ENCODE peak calls at places on chromosomes 7 and 10, in ten cellular contexts. One of them, this sample, is unnamed.

GRCh38 chr7:127920787-127921438 is 110.3 kb downstream of the LRRC4 start:
- DNase-seq in GDM1: no peak
- DNase-seq in GM04503: no peak
- DNase-seq in NCI-H2081: no peak
- DNase-seq in RPMI7951: no peak
- DNase-seq in stimulated activated CD4-positive, alpha-beta T cell treated with anti-CD3 and anti-CD28 coated beads, Interleukin-4, amount 100 ng/mL, for 4 hours: no peak
- DNase-seq in uterus: no peak
- DNase-seq in astrocyte of the spinal cord: peak
- DNase-seq in IMR-90: peak
- DNase-seq in nucleus accumbens: no peak
- DNase-seq in this sample: no peak

GRCh38 chr10:119166564-119166963 is 1.1 kb upstream of the SFXN4 start:
- DNase-seq in GDM1: no peak
- DNase-seq in uterus: no peak
- DNase-seq in GM04503: no peak
- DNase-seq in nucleus accumbens: no peak
- DNase-seq in IMR-90: no peak
- DNase-seq in astrocyte of the spinal cord: no peak
- DNase-seq in stimulated activated CD4-positive, alpha-beta T cell treated with anti-CD3 and anti-CD28 coated beads, Interleukin-4, amount 100 ng/mL, for 4 hours: no peak
- DNase-seq in NCI-H2081: no peak
- DNase-seq in RPMI7951: no peak
- DNase-seq in this sample: no peak

GRCh38 chr7:1853619-1854520 is 183.8 kb downstream of the ELFN1 start:
- DNase-seq in astrocyte of the spinal cord: no peak
- DNase-seq in stimulated activated CD4-positive, alpha-beta T cell treated with anti-CD3 and anti-CD28 coated beads, Interleukin-4, amount 100 ng/mL, for 4 hours: no peak
- DNase-seq in IMR-90: no peak
- DNase-seq in RPMI7951: no peak
- DNase-seq in GDM1: no peak
- DNase-seq in GM04503: no peak
- DNase-seq in NCI-H2081: peak
- DNase-seq in nucleus accumbens: no peak
- DNase-seq in uterus: no peak
- DNase-seq in this sample: peak

GRCh38 chr10:96764345-96764744 is 44.0 kb upstream of the PIK3AP1 start:
- DNase-seq in GDM1: peak
- DNase-seq in stimulated activated CD4-positive, alpha-beta T cell treated with anti-CD3 and anti-CD28 coated beads, Interleukin-4, amount 100 ng/mL, for 4 hours: no peak
- DNase-seq in IMR-90: no peak
- DNase-seq in uterus: no peak
- DNase-seq in NCI-H2081: no peak
- DNase-seq in astrocyte of the spinal cord: no peak
- DNase-seq in GM04503: no peak
- DNase-seq in RPMI7951: no peak
- DNase-seq in nucleus accumbens: no peak
- DNase-seq in this sample: no peak

GRCh38 chr7:37230221-37230620 is 218.4 kb downstream of the ELMO1 start:
- DNase-seq in astrocyte of the spinal cord: no peak
- DNase-seq in uterus: no peak
- DNase-seq in nucleus accumbens: peak
- DNase-seq in GM04503: no peak
- DNase-seq in NCI-H2081: no peak
- DNase-seq in GDM1: no peak
- DNase-seq in stimulated activated CD4-positive, alpha-beta T cell treated with anti-CD3 and anti-CD28 coated beads, Interleukin-4, amount 100 ng/mL, for 4 hours: no peak
- DNase-seq in IMR-90: no peak
- DNase-seq in RPMI7951: no peak
- DNase-seq in this sample: peak

GRCh38 chr10:98312816-98313215 is 44.8 kb upstream of the LOXL4 start:
- DNase-seq in IMR-90: no peak
- DNase-seq in stimulated activated CD4-positive, alpha-beta T cell treated with anti-CD3 and anti-CD28 coated beads, Interleukin-4, amount 100 ng/mL, for 4 hours: no peak
- DNase-seq in GDM1: no peak
- DNase-seq in GM04503: no peak
- DNase-seq in NCI-H2081: no peak
- DNase-seq in uterus: no peak
- DNase-seq in nucleus accumbens: no peak
- DNase-seq in RPMI7951: no peak
- DNase-seq in astrocyte of the spinal cord: no peak
- DNase-seq in this sample: no peak

GRCh38 chr7:29826530-29826822 is 20.2 kb downstream of the WIPF3 start:
- DNase-seq in astrocyte of the spinal cord: no peak
- DNase-seq in NCI-H2081: no peak
- DNase-seq in GDM1: no peak
- DNase-seq in RPMI7951: no peak
- DNase-seq in GM04503: no peak
- DNase-seq in IMR-90: no peak
- DNase-seq in uterus: no peak
- DNase-seq in nucleus accumbens: no peak
- DNase-seq in stimulated activated CD4-positive, alpha-beta T cell treated with anti-CD3 and anti-CD28 coated beads, Interleukin-4, amount 100 ng/mL, for 4 hours: no peak
- DNase-seq in this sample: no peak

GRCh38 chr7:17300012-17300411 is 1.6 kb downstream of the AHR start:
- DNase-seq in RPMI7951: no peak
- DNase-seq in astrocyte of the spinal cord: no peak
- DNase-seq in uterus: no peak
- DNase-seq in stimulated activated CD4-positive, alpha-beta T cell treated with anti-CD3 and anti-CD28 coated beads, Interleukin-4, amount 100 ng/mL, for 4 hours: no peak
- DNase-seq in GM04503: no peak
- DNase-seq in IMR-90: no peak
- DNase-seq in GDM1: no peak
- DNase-seq in nucleus accumbens: no peak
- DNase-seq in NCI-H2081: no peak
- DNase-seq in this sample: no peak

GRCh38 chr10:24208661-24209420 is at the start of gene KIAA1217:
- DNase-seq in RPMI7951: peak
- DNase-seq in stimulated activated CD4-positive, alpha-beta T cell treated with anti-CD3 and anti-CD28 coated beads, Interleukin-4, amount 100 ng/mL, for 4 hours: no peak
- DNase-seq in IMR-90: peak
- DNase-seq in astrocyte of the spinal cord: peak
- DNase-seq in uterus: peak
- DNase-seq in NCI-H2081: no peak
- DNase-seq in GM04503: no peak
- DNase-seq in GDM1: no peak
- DNase-seq in nucleus accumbens: peak
- DNase-seq in this sample: peak

GRCh38 chr10:93463723-93464511 is 18.2 kb downstream of the MYOF start:
- DNase-seq in nucleus accumbens: peak
- DNase-seq in stimulated activated CD4-positive, alpha-beta T cell treated with anti-CD3 and anti-CD28 coated beads, Interleukin-4, amount 100 ng/mL, for 4 hours: no peak
- DNase-seq in GDM1: no peak
- DNase-seq in IMR-90: peak
- DNase-seq in NCI-H2081: no peak
- DNase-seq in uterus: peak
- DNase-seq in astrocyte of the spinal cord: peak
- DNase-seq in RPMI7951: peak
- DNase-seq in GM04503: peak
- DNase-seq in this sample: peak

GRCh38 chr7:151819826-151820225 is 57.1 kb downstream of the PRKAG2 start:
- DNase-seq in GM04503: no peak
- DNase-seq in RPMI7951: no peak
- DNase-seq in astrocyte of the spinal cord: no peak
- DNase-seq in stimulated activated CD4-positive, alpha-beta T cell treated with anti-CD3 and anti-CD28 coated beads, Interleukin-4, amount 100 ng/mL, for 4 hours: no peak
- DNase-seq in IMR-90: no peak
- DNase-seq in GDM1: no peak
- DNase-seq in nucleus accumbens: no peak
- DNase-seq in uterus: no peak
- DNase-seq in NCI-H2081: no peak
- DNase-seq in this sample: no peak

GRCh38 chr7:44643206-44643605 is 36.8 kb downstream of the OGDH start:
- DNase-seq in GM04503: no peak
- DNase-seq in nucleus accumbens: no peak
- DNase-seq in uterus: no peak
- DNase-seq in RPMI7951: no peak
- DNase-seq in GDM1: no peak
- DNase-seq in stimulated activated CD4-positive, alpha-beta T cell treated with anti-CD3 and anti-CD28 coated beads, Interleukin-4, amount 100 ng/mL, for 4 hours: no peak
- DNase-seq in NCI-H2081: no peak
- DNase-seq in IMR-90: no peak
- DNase-seq in astrocyte of the spinal cord: no peak
- DNase-seq in this sample: no peak

GRCh38 chr10:23314835-23315239 is 29.8 kb downstream of the C10orf67 start:
- DNase-seq in GDM1: peak
- DNase-seq in stimulated activated CD4-positive, alpha-beta T cell treated with anti-CD3 and anti-CD28 coated beads, Interleukin-4, amount 100 ng/mL, for 4 hours: peak
- DNase-seq in NCI-H2081: peak
- DNase-seq in astrocyte of the spinal cord: peak
- DNase-seq in GM04503: peak
- DNase-seq in RPMI7951: peak
- DNase-seq in nucleus accumbens: peak
- DNase-seq in uterus: peak
- DNase-seq in IMR-90: peak
- DNase-seq in this sample: peak

GRCh38 chr7:151086802-151087246 is 549 bp downstream of the AGAP3 start:
- DNase-seq in GM04503: no peak
- DNase-seq in GDM1: no peak
- DNase-seq in stimulated activated CD4-positive, alpha-beta T cell treated with anti-CD3 and anti-CD28 coated beads, Interleukin-4, amount 100 ng/mL, for 4 hours: no peak
- DNase-seq in astrocyte of the spinal cord: peak
- DNase-seq in uterus: no peak
- DNase-seq in IMR-90: no peak
- DNase-seq in NCI-H2081: peak
- DNase-seq in nucleus accumbens: peak
- DNase-seq in RPMI7951: peak
- DNase-seq in this sample: no peak

GRCh38 chr10:49325131-49325915 is 26.4 kb downstream of the C10orf71 start:
- DNase-seq in NCI-H2081: no peak
- DNase-seq in GM04503: no peak
- DNase-seq in nucleus accumbens: no peak
- DNase-seq in IMR-90: no peak
- DNase-seq in uterus: no peak
- DNase-seq in stimulated activated CD4-positive, alpha-beta T cell treated with anti-CD3 and anti-CD28 coated beads, Interleukin-4, amount 100 ng/mL, for 4 hours: no peak
- DNase-seq in astrocyte of the spinal cord: no peak
- DNase-seq in RPMI7951: no peak
- DNase-seq in GDM1: no peak
- DNase-seq in this sample: peak

GRCh38 chr10:49761789-49762565 is at the start of gene OGDHL:
- DNase-seq in nucleus accumbens: peak
- DNase-seq in GM04503: no peak
- DNase-seq in IMR-90: peak
- DNase-seq in stimulated activated CD4-positive, alpha-beta T cell treated with anti-CD3 and anti-CD28 coated beads, Interleukin-4, amount 100 ng/mL, for 4 hours: peak
- DNase-seq in RPMI7951: peak
- DNase-seq in astrocyte of the spinal cord: peak
- DNase-seq in NCI-H2081: peak
- DNase-seq in GDM1: peak
- DNase-seq in uterus: no peak
- DNase-seq in this sample: peak

GRCh38 chr7:75879771-75880184 is 944 bp downstream of the RHBDD2 start:
- DNase-seq in uterus: no peak
- DNase-seq in IMR-90: peak
- DNase-seq in NCI-H2081: peak
- DNase-seq in stimulated activated CD4-positive, alpha-beta T cell treated with anti-CD3 and anti-CD28 coated beads, Interleukin-4, amount 100 ng/mL, for 4 hours: no peak
- DNase-seq in nucleus accumbens: no peak
- DNase-seq in GM04503: no peak
- DNase-seq in astrocyte of the spinal cord: peak
- DNase-seq in GDM1: no peak
- DNase-seq in RPMI7951: peak
- DNase-seq in this sample: no peak

GRCh38 chr10:35334297-35334696 is 2.0 kb upstream of the CCNY start:
- DNase-seq in GDM1: no peak
- DNase-seq in IMR-90: no peak
- DNase-seq in NCI-H2081: no peak
- DNase-seq in GM04503: no peak
- DNase-seq in uterus: no peak
- DNase-seq in stimulated activated CD4-positive, alpha-beta T cell treated with anti-CD3 and anti-CD28 coated beads, Interleukin-4, amount 100 ng/mL, for 4 hours: no peak
- DNase-seq in RPMI7951: no peak
- DNase-seq in nucleus accumbens: no peak
- DNase-seq in astrocyte of the spinal cord: no peak
- DNase-seq in this sample: no peak

GRCh38 chr10:5547934-5548660 is 23.3 kb downstream of the CALML3 start:
- DNase-seq in IMR-90: no peak
- DNase-seq in nucleus accumbens: no peak
- DNase-seq in astrocyte of the spinal cord: peak
- DNase-seq in RPMI7951: peak
- DNase-seq in uterus: no peak
- DNase-seq in stimulated activated CD4-positive, alpha-beta T cell treated with anti-CD3 and anti-CD28 coated beads, Interleukin-4, amount 100 ng/mL, for 4 hours: no peak
- DNase-seq in GM04503: no peak
- DNase-seq in GDM1: no peak
- DNase-seq in NCI-H2081: no peak
- DNase-seq in this sample: peak

GRCh38 chr7:126948664-126949063 is 304.1 kb downstream of the GRM8 start:
- DNase-seq in astrocyte of the spinal cord: no peak
- DNase-seq in stimulated activated CD4-positive, alpha-beta T cell treated with anti-CD3 and anti-CD28 coated beads, Interleukin-4, amount 100 ng/mL, for 4 hours: no peak
- DNase-seq in GDM1: no peak
- DNase-seq in RPMI7951: no peak
- DNase-seq in GM04503: no peak
- DNase-seq in IMR-90: no peak
- DNase-seq in nucleus accumbens: no peak
- DNase-seq in uterus: no peak
- DNase-seq in NCI-H2081: no peak
- DNase-seq in this sample: no peak

GRCh38 chr7:159237022-159237421 is 92.4 kb upstream of the VIPR2 start:
- DNase-seq in IMR-90: no peak
- DNase-seq in RPMI7951: no peak
- DNase-seq in GM04503: no peak
- DNase-seq in GDM1: no peak
- DNase-seq in NCI-H2081: no peak
- DNase-seq in astrocyte of the spinal cord: no peak
- DNase-seq in uterus: no peak
- DNase-seq in stimulated activated CD4-positive, alpha-beta T cell treated with anti-CD3 and anti-CD28 coated beads, Interleukin-4, amount 100 ng/mL, for 4 hours: no peak
- DNase-seq in nucleus accumbens: no peak
- DNase-seq in this sample: no peak

GRCh38 chr7:22576941-22577927 is 77.2 kb upstream of the STEAP1B start:
- DNase-seq in astrocyte of the spinal cord: peak
- DNase-seq in stimulated activated CD4-positive, alpha-beta T cell treated with anti-CD3 and anti-CD28 coated beads, Interleukin-4, amount 100 ng/mL, for 4 hours: no peak
- DNase-seq in uterus: peak
- DNase-seq in GM04503: peak
- DNase-seq in GDM1: no peak
- DNase-seq in IMR-90: peak
- DNase-seq in RPMI7951: peak
- DNase-seq in NCI-H2081: no peak
- DNase-seq in nucleus accumbens: no peak
- DNase-seq in this sample: no peak

GRCh38 chr10:12981570-12981969 is 19.9 kb downstream of the CCDC3 start:
- DNase-seq in astrocyte of the spinal cord: peak
- DNase-seq in GM04503: no peak
- DNase-seq in stimulated activated CD4-positive, alpha-beta T cell treated with anti-CD3 and anti-CD28 coated beads, Interleukin-4, amount 100 ng/mL, for 4 hours: no peak
- DNase-seq in nucleus accumbens: no peak
- DNase-seq in RPMI7951: peak
- DNase-seq in uterus: no peak
- DNase-seq in NCI-H2081: no peak
- DNase-seq in GDM1: no peak
- DNase-seq in IMR-90: peak
- DNase-seq in this sample: no peak

GRCh38 chr10:13328126-13328525 is 20.0 kb downstream of the SEPHS1 start:
- DNase-seq in uterus: no peak
- DNase-seq in nucleus accumbens: no peak
- DNase-seq in stimulated activated CD4-positive, alpha-beta T cell treated with anti-CD3 and anti-CD28 coated beads, Interleukin-4, amount 100 ng/mL, for 4 hours: no peak
- DNase-seq in IMR-90: no peak
- DNase-seq in RPMI7951: no peak
- DNase-seq in astrocyte of the spinal cord: no peak
- DNase-seq in GM04503: no peak
- DNase-seq in GDM1: no peak
- DNase-seq in NCI-H2081: no peak
- DNase-seq in this sample: no peak

GRCh38 chr7:94908204-94909022 is 1.0 kb downstream of the PPP1R9A start:
- DNase-seq in GM04503: no peak
- DNase-seq in astrocyte of the spinal cord: peak
- DNase-seq in GDM1: no peak
- DNase-seq in NCI-H2081: peak
- DNase-seq in stimulated activated CD4-positive, alpha-beta T cell treated with anti-CD3 and anti-CD28 coated beads, Interleukin-4, amount 100 ng/mL, for 4 hours: no peak
- DNase-seq in nucleus accumbens: peak
- DNase-seq in IMR-90: no peak
- DNase-seq in RPMI7951: no peak
- DNase-seq in uterus: peak
- DNase-seq in this sample: peak

GRCh38 chr10:91410638-91411367 is 659 bp downstream of the HECTD2 start:
- DNase-seq in astrocyte of the spinal cord: peak
- DNase-seq in GM04503: no peak
- DNase-seq in nucleus accumbens: peak
- DNase-seq in stimulated activated CD4-positive, alpha-beta T cell treated with anti-CD3 and anti-CD28 coated beads, Interleukin-4, amount 100 ng/mL, for 4 hours: peak
- DNase-seq in RPMI7951: no peak
- DNase-seq in uterus: peak
- DNase-seq in GDM1: no peak
- DNase-seq in IMR-90: peak
- DNase-seq in NCI-H2081: no peak
- DNase-seq in this sample: no peak

GRCh38 chr10:2214035-2214434 is 476.7 kb upstream of the ADARB2 start:
- DNase-seq in NCI-H2081: no peak
- DNase-seq in nucleus accumbens: no peak
- DNase-seq in stimulated activated CD4-positive, alpha-beta T cell treated with anti-CD3 and anti-CD28 coated beads, Interleukin-4, amount 100 ng/mL, for 4 hours: no peak
- DNase-seq in IMR-90: no peak
- DNase-seq in uterus: no peak
- DNase-seq in astrocyte of the spinal cord: peak
- DNase-seq in GM04503: no peak
- DNase-seq in RPMI7951: peak
- DNase-seq in GDM1: no peak
- DNase-seq in this sample: no peak

GRCh38 chr10:80571352-80571751 is 33.6 kb downstream of the SH2D4B start:
- DNase-seq in RPMI7951: no peak
- DNase-seq in IMR-90: no peak
- DNase-seq in nucleus accumbens: no peak
- DNase-seq in stimulated activated CD4-positive, alpha-beta T cell treated with anti-CD3 and anti-CD28 coated beads, Interleukin-4, amount 100 ng/mL, for 4 hours: no peak
- DNase-seq in GM04503: no peak
- DNase-seq in uterus: no peak
- DNase-seq in astrocyte of the spinal cord: no peak
- DNase-seq in NCI-H2081: no peak
- DNase-seq in GDM1: no peak
- DNase-seq in this sample: no peak